ENCODE peak calls at places on chromosome 2, in seven cellular contexts. N is fibroblast of lung; F is hypothalamus; Q is mucosa of gallbladder; X is stimulated activated CD4-positive, alpha-beta T cell treated with anti-CD3 and anti-CD28 coated beads, TNF-alpha, amount 100 ng/mL, for 1 hour; A is mesenteric fat pad; S is left ventricle myocardium superior. O is an unnamed sample.

GRCh38 chr2:67436221-67436620 is 39.1 kb downstream of the ETAA1 start:
- DNase-seq in N (peak; percentile 19), F (no peak), Q (no peak), X (no peak), A (no peak), S (no peak), O (no peak)

GRCh38 chr2:26576565-26577441 is 64.4 kb downstream of the CIB4 start:
- DNase-seq in N (no peak), F (no peak), Q (no peak), X (no peak), A (peak; percentile 87), S (no peak), O (no peak)

GRCh38 chr2:74261204-74261864 is 62.9 kb downstream of the MTHFD2 start:
- DNase-seq in N (peak; percentile 9), F (no peak), Q (no peak), X (no peak), A (peak; percentile 55), S (peak; percentile 50), O (peak; percentile 48)

GRCh38 chr2:2840101-2840531 is 509.0 kb upstream of the MYT1L start:
- DNase-seq in N (no peak), F (peak; percentile 35), Q (no peak), X (no peak), A (peak; percentile 74), S (no peak), O (no peak)

GRCh38 chr2:211709394-211709793 is 829.2 kb downstream of the ERBB4 start:
- DNase-seq in N (no peak), F (no peak), Q (no peak), X (no peak), A (no peak), S (no peak), O (no peak)

GRCh38 chr2:20618468-20618885 is 32.4 kb downstream of the HS1BP3 start:
- DNase-seq in N (no peak), F (peak; percentile 60), Q (no peak), X (no peak), A (peak; percentile 90), S (no peak), O (no peak)

GRCh38 chr2:176473177-176473576 is 203.9 kb downstream of the MTX2 start:
- DNase-seq in N (peak; percentile 26), F (no peak), Q (no peak), X (no peak), A (no peak), S (peak; percentile 60), O (peak; percentile 38)

GRCh38 chr2:11611251-11611650 is 58.7 kb downstream of the NTSR2 start:
- DNase-seq in N (no peak), F (no peak), Q (no peak), X (no peak), A (no peak), S (no peak), O (no peak)

GRCh38 chr2:188444106-188444835 is 152.6 kb downstream of the GULP1 start:
- DNase-seq in N (peak; percentile 28), F (no peak), Q (no peak), X (no peak), A (no peak), S (no peak), O (no peak)

GRCh38 chr2:85958731-85959130 is 69.9 kb upstream of the ST3GAL5 start:
- DNase-seq in N (no peak), F (no peak), Q (no peak), X (no peak), A (no peak), S (no peak), O (no peak)

GRCh38 chr2:117856415-117857210 is 42.1 kb downstream of the DDX18 start:
- DNase-seq in N (peak; percentile 97), F (no peak), Q (no peak), X (no peak), A (no peak), S (no peak), O (peak; percentile 89)

GRCh38 chr2:22486343-22486742 is 898.6 kb upstream of the KLHL29 start:
- DNase-seq in N (no peak), F (no peak), Q (no peak), X (no peak), A (no peak), S (no peak), O (no peak)

GRCh38 chr2:71458413-71459083 is 5.2 kb downstream of the DYSF start:
- DNase-seq in N (peak; percentile 81), F (peak; percentile 11), Q (no peak), X (no peak), A (no peak), S (peak; percentile 51), O (peak; percentile 82)

GRCh38 chr2:25341031-25341727 is 546 bp downstream of the DNMT3A start:
- DNase-seq in N (no peak), F (peak; percentile 63), Q (no peak), X (no peak), A (no peak), S (peak; percentile 67), O (no peak)

GRCh38 chr2:40321822-40322221 is 130.1 kb downstream of the SLC8A1 start:
- DNase-seq in N (no peak), F (no peak), Q (no peak), X (no peak), A (no peak), S (no peak), O (no peak)

O was measured in H4.